ENCODE peak calls at places on chromosomes 11 and 22, in four cellular contexts. L is endodermal cell, K is HCT116, T is Caco-2. W is an unnamed sample.

GRCh38 chr22:37607912-37608476 is 640 bp upstream of the GGA1 start:
- DNase-seq in L (peak; percentile 62), K (no peak), T (no peak), W (no peak)

GRCh38 chr11:69376155-69377028 is 82.4 kb downstream of the MYEOV start:
- DNase-seq in L (no peak), K (no peak), T (no peak), W (no peak)

GRCh38 chr11:124942446-124943202 is 6.8 kb upstream of the HEPACAM start:
- DNase-seq in L (no peak), K (no peak), T (no peak), W (no peak)

GRCh38 chr22:48704335-48704734 is 1123.3 kb downstream of the BRD1 start:
- DNase-seq in L (no peak), K (no peak), T (no peak), W (no peak)

GRCh38 chr11:2248762-2249161 is 21.6 kb downstream of the ASCL2 start:
- DNase-seq in L (no peak), K (no peak), T (no peak), W (no peak)

GRCh38 chr11:121899534-121899933 is 216.5 kb downstream of the BLID start:
- DNase-seq in L (no peak), K (no peak), T (no peak), W (no peak)

GRCh38 chr22:17135153-17135760 is 14.1 kb upstream of the TMEM121B start:
- DNase-seq in L (no peak), K (no peak), T (no peak), W (no peak)

GRCh38 chr11:8709002-8709672 is 26.5 kb downstream of the RPL27A start:
- DNase-seq in L (no peak), K (no peak), T (no peak), W (peak; percentile 84)

GRCh38 chr22:50473855-50474671 is 772 bp downstream of the SBF1 start:
- DNase-seq in L (peak; percentile 73), K (no peak), T (peak; percentile 42), W (peak; percentile 50)

GRCh38 chr11:102831128-102831708 is 12.2 kb downstream of the MMP3 start:
- DNase-seq in L (peak; percentile 92), K (no peak), T (no peak), W (peak; percentile 31)

GRCh38 chr22:20267441-20268288 is 453 bp downstream of the RTN4R start:
- DNase-seq in L (peak; percentile 71), K (no peak), T (peak; percentile 54), W (no peak)

DNA sequence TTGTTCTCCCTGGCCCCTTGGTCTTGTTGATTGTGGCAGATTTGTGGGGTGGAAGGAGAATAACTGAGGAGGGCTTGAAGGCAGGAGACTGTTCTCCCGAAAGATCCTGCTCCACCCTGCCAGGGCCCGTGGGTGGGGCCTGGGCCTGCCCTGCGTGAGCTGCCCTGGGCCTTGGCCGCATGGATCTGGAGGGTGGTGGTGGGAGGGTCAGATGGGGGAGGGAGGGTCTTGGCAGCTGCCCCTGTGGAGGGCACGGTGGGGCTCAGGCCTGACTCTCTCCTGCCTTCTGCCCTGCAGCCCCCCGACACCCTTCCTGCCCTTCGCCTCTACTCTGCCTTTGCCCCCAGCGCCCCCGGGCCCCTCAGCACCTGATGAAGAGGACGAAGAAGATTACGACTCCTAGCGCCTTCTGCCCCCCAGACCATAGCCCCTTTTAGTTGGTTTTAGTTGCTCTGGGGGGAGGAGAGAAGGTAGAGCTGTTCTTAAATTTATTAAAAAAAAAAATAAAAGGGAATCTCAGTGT is 1.9 kb downstream of the DRAP1 start:
- DNase-seq in L (no peak), K (no peak), T (no peak), W (no peak)
- H3K4me3 ChIP-seq in L (no peak overlapping the region), K (peak overlapping the region; percentile 94), T (no peak overlapping the region), W (peak overlapping the region; percentile 10)

GRCh38 chr11:79076526-79077115 is 364.2 kb downstream of the TENM4 start:
- DNase-seq in L (peak; percentile 77), K (peak; percentile 32), T (peak; percentile 77), W (peak; percentile 59)
- TF ChIP-seq CTCF in L (peak; percentile 79), K (peak; percentile 49), T (peak; percentile 97), W (peak; percentile 68)

GRCh38 chr11:129209891-129210830 is 18.0 kb upstream of the ARHGAP32 start:
- DNase-seq in L (no peak), K (no peak), T (no peak), W (no peak)
- H3K4me3 ChIP-seq in L (no peak overlapping the region), K (no peak overlapping the region), T (no peak overlapping the region), W (no peak overlapping the region)

DNA sequence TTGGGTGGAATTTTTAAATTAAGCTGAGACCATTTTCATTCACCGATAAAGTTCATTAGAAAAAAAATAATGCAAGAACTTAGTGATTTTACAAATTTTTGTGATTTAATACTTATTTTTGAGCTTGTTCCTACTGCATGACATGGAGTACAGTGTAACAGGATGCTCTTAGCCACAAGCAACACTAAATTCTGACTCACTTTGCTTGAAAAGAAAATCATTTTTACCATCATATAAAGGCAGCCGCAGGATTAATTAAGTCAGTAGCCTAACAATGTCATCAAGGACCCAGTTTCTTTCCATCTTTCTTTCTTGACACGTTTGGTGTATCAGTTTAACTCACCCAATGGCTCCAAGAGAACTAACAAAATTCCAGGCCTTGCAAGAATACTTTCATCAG is 540.3 kb upstream of the LUZP2 start:
- DNase-seq in L (no peak), K (no peak), T (no peak), W (no peak)
- TF ChIP-seq CTCF in L (no peak), K (no peak), T (no peak), W (no peak)

DNA sequence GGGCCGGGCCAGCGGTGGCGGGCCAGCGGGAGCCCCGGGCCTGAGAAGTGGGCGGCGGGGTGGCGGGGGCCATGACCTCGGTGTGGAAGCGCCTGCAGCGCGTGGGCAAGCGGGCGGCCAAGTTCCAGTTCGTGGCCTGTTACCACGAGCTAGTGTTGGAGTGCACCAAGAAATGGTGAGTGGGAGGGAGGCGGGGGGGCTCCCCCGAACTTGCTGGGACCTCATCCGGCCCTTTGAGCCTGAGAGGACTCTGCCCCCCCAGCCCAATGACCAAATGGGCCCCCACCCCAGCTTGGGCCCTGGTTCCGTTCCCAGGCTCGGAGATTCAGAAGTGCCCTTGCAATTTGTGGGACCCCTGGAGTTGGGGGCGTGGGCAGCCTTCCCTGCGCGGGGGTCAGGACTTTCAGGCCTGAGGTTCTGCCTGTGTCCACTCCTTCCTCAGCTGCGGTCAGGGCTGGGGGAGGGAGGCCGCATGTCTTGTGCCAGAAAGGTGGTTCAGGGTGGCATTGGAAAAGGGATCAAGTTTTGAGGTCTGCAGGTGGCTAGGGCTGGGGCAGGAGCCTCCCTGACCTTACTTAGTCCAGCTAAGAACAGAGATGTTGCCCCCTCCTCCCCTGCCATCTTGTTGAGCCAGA is 496 bp downstream of the EHBP1L1 start:
- DNase-seq in L (no peak), K (no peak), T (no peak), W (no peak)
- H3K4me3 ChIP-seq in L (peak overlapping the region; percentile 35), K (peak overlapping the region; percentile 78), T (peak overlapping the region; percentile 56), W (peak overlapping the region; percentile 65)

GRCh38 chr11:36156486-36157150 is 132.6 kb downstream of the COMMD9 start:
- DNase-seq in L (no peak), K (no peak), T (no peak), W (peak; percentile 57)

GRCh38 chr11:36160115-36160514 is 129.1 kb downstream of the COMMD9 start:
- DNase-seq in L (no peak), K (no peak), T (no peak), W (peak; percentile 18)

GRCh38 chr11:36155770-36156485 is 133.3 kb downstream of the COMMD9 start:
- DNase-seq in L (peak; percentile 53), K (no peak), T (no peak), W (no peak)

GRCh38 chr11:36155301-36155700 is 133.9 kb downstream of the COMMD9 start:
- DNase-seq in L (no peak), K (no peak), T (no peak), W (no peak)

GRCh38 chr11:36157151-36157519 is 132.1 kb downstream of the COMMD9 start:
- DNase-seq in L (no peak), K (no peak), T (no peak), W (peak; percentile 55)
- TF ChIP-seq CTCF in L (no peak), K (no peak), T (no peak), W (peak; percentile 9)

DNA sequence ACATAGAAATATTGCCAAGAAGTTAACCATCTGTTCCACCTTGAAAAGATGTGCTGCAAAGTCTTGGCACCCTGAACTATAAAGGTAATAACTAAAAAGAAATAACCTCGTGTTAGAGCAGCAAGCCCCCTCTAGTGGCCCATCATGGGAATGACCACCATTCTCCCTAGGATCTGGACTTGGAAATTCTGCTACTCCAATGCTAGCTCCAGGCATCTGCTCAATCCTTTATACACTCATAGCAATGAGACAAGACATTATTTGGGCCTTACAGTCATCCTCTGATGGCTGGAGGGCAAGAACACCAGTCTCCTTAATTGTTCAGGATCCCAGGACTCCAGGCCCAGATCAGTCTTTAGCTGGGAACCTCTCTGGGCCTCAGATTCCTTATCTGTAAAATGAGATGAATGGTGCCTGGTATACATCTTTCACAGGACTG is 76.0 kb downstream of the CWC15 start:
- DNase-seq in L (peak; percentile 82), K (peak; percentile 47), T (peak; percentile 76), W (peak; percentile 73)
- H3K4me3 ChIP-seq in L (no peak overlapping the region), K (no peak overlapping the region), T (no peak overlapping the region), W (no peak overlapping the region)